ENCODE peak calls at places on chromosome 2, in five cellular contexts. C is cardiac muscle cell, B is BE2C, Z is fibroblast of pulmonary artery, H is LNCaP clone FGC. F is an unnamed sample.
A peak's percentile ranks its signal among the peaks of the same experiment; 100 is the strongest.

GRCh38 chr2:12177052-12177994 is 430.9 kb downstream of the LPIN1 start:
- DNase-seq in B (peak; percentile 92), H (no peak), C (no peak), Z (peak; percentile 62), F (no peak)

GRCh38 chr2:230684222-230685164 is 28.1 kb upstream of the CAB39 start:
- DNase-seq in H (peak; percentile 17), C (no peak), Z (peak; percentile 16), B (no peak), F (no peak)

GRCh38 chr2:71691747-71692455 is 238.5 kb downstream of the DYSF start:
- DNase-seq in B (no peak), C (no peak), Z (no peak), H (no peak), F (no peak)

GRCh38 chr2:69616755-69617154 is 26.8 kb downstream of the AAK1 start:
- DNase-seq in B (no peak), C (no peak), H (no peak), Z (no peak), F (no peak)

GRCh38 chr2:240554767-240555493 is 2.9 kb downstream of the ANKMY1 start:
- DNase-seq in Z (no peak), H (no peak), B (no peak), C (no peak), F (no peak)

GRCh38 chr2:43832457-43832856 is 6.2 kb downstream of the ABCG5 start:
- DNase-seq in H (no peak), B (no peak), C (no peak), Z (no peak), F (no peak)

GRCh38 chr2:231985823-231986261 is 24.3 kb downstream of the DIS3L2 start:
- DNase-seq in Z (no peak), C (no peak), B (peak; percentile 89), H (no peak), F (no peak)

GRCh38 chr2:156892449-156893335 is 364.8 kb upstream of the GALNT5 start:
- DNase-seq in Z (peak; percentile 79), C (peak; percentile 60), H (peak; percentile 54), B (peak; percentile 2), F (peak; percentile 4)

GRCh38 chr2:39860538-39860937 is 81.5 kb upstream of the THUMPD2 start:
- DNase-seq in Z (no peak), B (no peak), H (no peak), C (no peak), F (no peak)

GRCh38 chr2:229612395-229612971 is 101.9 kb downstream of the DNER start:
- DNase-seq in B (no peak), H (peak; percentile 46), Z (no peak), C (no peak), F (no peak)

GRCh38 chr2:7621018-7621814 is 704.0 kb downstream of the RNF144A start:
- DNase-seq in B (no peak), H (no peak), Z (no peak), C (no peak), F (no peak)

GRCh38 chr2:174965992-174966789 is 39.0 kb downstream of the CHN1 start:
- DNase-seq in B (no peak), C (no peak), Z (peak; percentile 52), H (no peak), F (no peak)

GRCh38 chr2:69815717-69816116 is 13.7 kb upstream of the GMCL1 start:
- DNase-seq in B (no peak), C (no peak), H (no peak), Z (no peak), F (no peak)

GRCh38 chr2:71995067-71995665 is 152.5 kb downstream of the CYP26B1 start:
- DNase-seq in Z (peak; percentile 41), H (no peak), B (no peak), C (no peak), F (no peak)

GRCh38 chr2:36507408-36507812 is 90.6 kb downstream of the FEZ2 start:
- DNase-seq in B (peak; percentile 40), H (peak; percentile 26), Z (peak; percentile 80), C (peak; percentile 72), F (peak; percentile 33)

GRCh38 chr2:200308001-200308400 is 1.5 kb downstream of the SPATS2L start:
- DNase-seq in C (no peak), H (no peak), B (no peak), Z (peak; percentile 49), F (no peak)

GRCh38 chr2:102336502-102336945 is 19.1 kb upstream of the IL18R1 start:
- DNase-seq in Z (peak; percentile 92), C (no peak), B (no peak), H (no peak), F (no peak)

GRCh38 chr2:7022486-7022885 is 105.3 kb downstream of the RNF144A start:
- DNase-seq in H (no peak), B (no peak), C (no peak), Z (peak; percentile 78), F (no peak)

GRCh38 chr2:232419245-232420072 is 12.8 kb downstream of the ALPG start:
- DNase-seq in H (no peak), B (no peak), Z (no peak), C (peak; percentile 23), F (peak; percentile 47)

GRCh38 chr2:112887904-112888303 is 23.1 kb upstream of the IL37 start:
- DNase-seq in B (no peak), H (no peak), Z (no peak), C (no peak), F (no peak)

GRCh38 chr2:182064024-182064880 is 78.6 kb downstream of the PPP1R1C start:
- DNase-seq in B (no peak), Z (no peak), C (no peak), H (no peak), F (no peak)

GRCh38 chr2:197782121-197782520 is 3.0 kb downstream of the BOLL start:
- DNase-seq in Z (no peak), B (no peak), H (no peak), C (no peak), F (no peak)

GRCh38 chr2:62287895-62288589 is 92.1 kb downstream of the B3GNT2 start:
- DNase-seq in B (peak; percentile 92), H (no peak), C (peak; percentile 54), Z (peak; percentile 39), F (no peak)

GRCh38 chr2:68466361-68466777 is 725 bp downstream of the FBXO48 start:
- DNase-seq in H (no peak), B (no peak), C (peak; percentile 16), Z (peak; percentile 61), F (no peak)
- TF ChIP-seq CTCF in H (peak; percentile 5), B (peak; percentile 3), C (peak; percentile 21), Z (peak; percentile 30), F (no peak)

DNA sequence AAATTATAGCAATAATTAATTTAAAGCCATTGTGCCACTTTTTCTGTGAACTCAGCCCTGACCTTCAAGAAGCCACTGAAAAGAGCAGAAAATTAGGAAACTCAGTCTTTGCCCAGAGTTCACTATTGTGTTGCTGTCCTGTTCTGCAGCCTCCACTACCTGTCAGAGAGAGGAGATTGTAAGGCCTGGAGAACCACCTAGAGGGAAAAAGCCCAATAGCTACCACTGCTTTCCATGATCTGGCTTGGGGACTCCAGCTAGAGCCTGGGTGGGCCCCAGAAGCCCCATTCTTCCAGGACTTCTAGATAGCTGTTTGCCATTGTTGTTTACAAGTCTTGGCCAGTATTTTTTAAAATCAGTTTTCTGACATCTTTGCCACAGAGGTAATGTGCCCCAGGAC is 176.1 kb upstream of the KLF7 start:
- DNase-seq in H (no peak), B (peak; percentile 60), C (no peak), Z (no peak), F (no peak)
- TF ChIP-seq CTCF in H (peak; percentile 39), B (peak; percentile 81), C (no peak), Z (no peak), F (no peak)

GRCh38 chr2:128304330-128304714 is 14.3 kb downstream of the HS6ST1 start:
- DNase-seq in Z (no peak), C (no peak), H (no peak), B (no peak), F (no peak)

GRCh38 chr2:128303911-128304310 is 14.8 kb downstream of the HS6ST1 start:
- DNase-seq in Z (no peak), C (no peak), B (no peak), H (no peak), F (no peak)

GRCh38 chr2:128305555-128306080 is 13.1 kb downstream of the HS6ST1 start:
- DNase-seq in C (peak; percentile 12), H (no peak), Z (peak; percentile 51), B (no peak), F (no peak)

GRCh38 chr2:128306081-128306930 is 12.4 kb downstream of the HS6ST1 start:
- DNase-seq in Z (peak; percentile 86), H (peak; percentile 27), B (no peak), C (peak; percentile 27), F (peak; percentile 54)

DNA sequence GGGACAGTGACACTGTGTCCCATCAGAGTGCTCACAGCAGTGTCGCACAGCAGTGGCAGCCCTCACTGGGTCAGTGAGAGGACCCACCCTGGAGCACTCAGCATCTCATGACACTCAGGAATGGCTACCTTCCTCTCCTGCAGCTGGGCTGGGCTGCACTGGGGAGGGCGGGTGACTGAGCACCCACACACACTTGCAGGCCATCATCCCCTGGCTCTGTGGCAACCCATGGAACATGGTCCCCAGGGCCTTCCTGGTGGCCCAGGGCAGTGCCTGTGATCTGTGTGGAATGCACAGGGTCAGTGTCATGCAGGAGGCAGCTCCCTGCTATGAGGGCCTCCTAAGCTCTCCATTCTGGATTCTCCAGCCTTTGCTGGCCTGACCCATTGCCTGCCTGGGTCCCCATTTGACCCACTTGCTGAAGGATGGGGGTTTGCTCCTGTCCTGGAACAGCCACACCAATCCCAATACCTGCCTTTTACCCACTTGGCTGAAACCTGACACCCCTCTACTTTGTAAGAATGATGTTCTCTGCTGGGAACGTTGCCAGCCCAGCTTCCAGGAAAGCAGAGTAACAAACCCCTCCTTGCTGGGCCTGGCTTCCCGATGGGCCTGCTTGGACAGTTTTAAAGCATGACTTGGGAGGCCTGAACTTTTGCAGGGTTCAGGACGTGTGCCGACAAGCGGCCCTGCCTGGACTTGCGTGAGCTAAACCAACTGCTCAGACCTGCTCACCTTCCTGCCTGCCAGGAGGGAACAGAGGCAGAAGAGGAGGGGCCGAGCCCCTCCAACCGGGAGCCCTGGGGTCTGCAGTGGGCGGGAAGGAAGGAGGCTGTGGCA is 13.7 kb downstream of the HS6ST1 start:
- DNase-seq in B (no peak), C (peak; percentile 85), H (peak; percentile 90), Z (peak; percentile 96), F (no peak)
- TF ChIP-seq CTCF in B (no peak), C (peak; percentile 6), H (no peak), Z (no peak), F (no peak)

GRCh38 chr2:32718752-32719151 is 90.9 kb downstream of the TTC27 start:
- DNase-seq in Z (no peak), H (no peak), C (no peak), B (no peak), F (no peak)
- TF ChIP-seq CTCF in Z (no peak), H (no peak), C (no peak), B (no peak), F (no peak)

GRCh38 chr2:80288576-80288975 is 16.0 kb downstream of the LRRTM1 start:
- DNase-seq in C (peak; percentile 47), B (peak; percentile 24), H (no peak), Z (peak; percentile 8), F (no peak)
- TF ChIP-seq CTCF in C (no peak), B (peak; percentile 39), H (peak; percentile 64), Z (peak; percentile 9), F (no peak)